ENCODE peak calls at places on chromosome 4, in five cellular contexts. One of them, this sample, is unnamed.
A peak's percentile ranks its signal among the peaks of the same experiment; 100 is the strongest.

GRCh38 chr4:55363618-55364420 is 17.8 kb downstream of the SRD5A3 start:
- DNase-seq in GM23248: no peak
- DNase-seq in PC-3: no peak
- DNase-seq in GM23338: no peak
- DNase-seq in neural progenitor cell: peak; percentile 26
- DNase-seq in this sample: no peak

GRCh38 chr4:125016892-125017299 is 297.9 kb upstream of the FAT4 start:
- DNase-seq in GM23248: no peak
- DNase-seq in PC-3: no peak
- DNase-seq in GM23338: no peak
- DNase-seq in neural progenitor cell: no peak
- DNase-seq in this sample: no peak

GRCh38 chr4:177220376-177220775 is 89.3 kb upstream of the NEIL3 start:
- DNase-seq in GM23248: peak; percentile 71
- DNase-seq in PC-3: peak; percentile 47
- DNase-seq in GM23338: no peak
- DNase-seq in neural progenitor cell: no peak
- DNase-seq in this sample: no peak

GRCh38 chr4:75630174-75630931 is at the start of gene CDKL2:
- DNase-seq in GM23248: peak; percentile 53
- DNase-seq in PC-3: peak; percentile 80
- DNase-seq in GM23338: peak; percentile 97
- DNase-seq in neural progenitor cell: peak; percentile 93
- DNase-seq in this sample: peak; percentile 52

GRCh38 chr4:7705062-7705461 is 234.6 kb downstream of the AFAP1 start:
- DNase-seq in GM23248: peak; percentile 12
- DNase-seq in PC-3: no peak
- DNase-seq in GM23338: peak; percentile 43
- DNase-seq in neural progenitor cell: peak; percentile 44
- DNase-seq in this sample: no peak

GRCh38 chr4:6493668-6494304 is 21.4 kb upstream of the PPP2R2C start:
- DNase-seq in GM23248: peak; percentile 21
- DNase-seq in PC-3: peak; percentile 25
- DNase-seq in GM23338: peak; percentile 78
- DNase-seq in neural progenitor cell: peak; percentile 21
- DNase-seq in this sample: no peak

GRCh38 chr4:39308576-39308975 is 57.6 kb downstream of the RFC1 start:
- DNase-seq in GM23248: no peak
- DNase-seq in PC-3: no peak
- DNase-seq in GM23338: no peak
- DNase-seq in neural progenitor cell: no peak
- DNase-seq in this sample: no peak

GRCh38 chr4:182246401-182247205 is 3.4 kb downstream of the TENM3 start:
- DNase-seq in GM23248: no peak
- DNase-seq in PC-3: no peak
- DNase-seq in GM23338: peak; percentile 20
- DNase-seq in neural progenitor cell: no peak
- DNase-seq in this sample: no peak

GRCh38 chr4:88107406-88108107 is 50.9 kb downstream of the ABCG2 start:
- DNase-seq in GM23248: no peak
- DNase-seq in PC-3: peak; percentile 16
- DNase-seq in GM23338: no peak
- DNase-seq in neural progenitor cell: no peak
- DNase-seq in this sample: no peak

GRCh38 chr4:169128902-169129301 is 118.8 kb upstream of the CBR4 start:
- DNase-seq in GM23248: no peak
- DNase-seq in PC-3: no peak
- DNase-seq in GM23338: no peak
- DNase-seq in neural progenitor cell: no peak
- DNase-seq in this sample: no peak

GRCh38 chr4:36237366-36238353 is 6.7 kb downstream of the ARAP2 start:
- DNase-seq in GM23248: no peak
- DNase-seq in PC-3: no peak
- DNase-seq in GM23338: no peak
- DNase-seq in neural progenitor cell: no peak
- DNase-seq in this sample: no peak

GRCh38 chr4:24794111-24794860 is 1.1 kb upstream of the SOD3 start:
- DNase-seq in GM23248: peak; percentile 78
- DNase-seq in PC-3: peak; percentile 26
- DNase-seq in GM23338: no peak
- DNase-seq in neural progenitor cell: no peak
- DNase-seq in this sample: no peak

GRCh38 chr4:106588906-106589305 is 220.3 kb upstream of the GIMD1 start:
- DNase-seq in GM23248: peak; percentile 6
- DNase-seq in PC-3: no peak
- DNase-seq in GM23338: no peak
- DNase-seq in neural progenitor cell: no peak
- DNase-seq in this sample: no peak

GRCh38 chr4:24701683-24702082 is 93.7 kb upstream of the SOD3 start:
- DNase-seq in GM23248: no peak
- DNase-seq in PC-3: no peak
- DNase-seq in GM23338: no peak
- DNase-seq in neural progenitor cell: no peak
- DNase-seq in this sample: no peak

GRCh38 chr4:111178231-111178630 is 555.4 kb upstream of the PITX2 start:
- DNase-seq in GM23248: no peak
- DNase-seq in PC-3: no peak
- DNase-seq in GM23338: no peak
- DNase-seq in neural progenitor cell: no peak
- DNase-seq in this sample: no peak

GRCh38 chr4:173642509-173642908 is 112.5 kb upstream of the HAND2 start:
- DNase-seq in GM23248: no peak
- DNase-seq in PC-3: no peak
- DNase-seq in GM23338: peak; percentile 34
- DNase-seq in neural progenitor cell: no peak
- DNase-seq in this sample: no peak

GRCh38 chr4:6476893-6477292 is 4.5 kb upstream of the PPP2R2C start:
- DNase-seq in GM23248: no peak
- DNase-seq in PC-3: no peak
- DNase-seq in GM23338: no peak
- DNase-seq in neural progenitor cell: no peak
- DNase-seq in this sample: no peak

DNA sequence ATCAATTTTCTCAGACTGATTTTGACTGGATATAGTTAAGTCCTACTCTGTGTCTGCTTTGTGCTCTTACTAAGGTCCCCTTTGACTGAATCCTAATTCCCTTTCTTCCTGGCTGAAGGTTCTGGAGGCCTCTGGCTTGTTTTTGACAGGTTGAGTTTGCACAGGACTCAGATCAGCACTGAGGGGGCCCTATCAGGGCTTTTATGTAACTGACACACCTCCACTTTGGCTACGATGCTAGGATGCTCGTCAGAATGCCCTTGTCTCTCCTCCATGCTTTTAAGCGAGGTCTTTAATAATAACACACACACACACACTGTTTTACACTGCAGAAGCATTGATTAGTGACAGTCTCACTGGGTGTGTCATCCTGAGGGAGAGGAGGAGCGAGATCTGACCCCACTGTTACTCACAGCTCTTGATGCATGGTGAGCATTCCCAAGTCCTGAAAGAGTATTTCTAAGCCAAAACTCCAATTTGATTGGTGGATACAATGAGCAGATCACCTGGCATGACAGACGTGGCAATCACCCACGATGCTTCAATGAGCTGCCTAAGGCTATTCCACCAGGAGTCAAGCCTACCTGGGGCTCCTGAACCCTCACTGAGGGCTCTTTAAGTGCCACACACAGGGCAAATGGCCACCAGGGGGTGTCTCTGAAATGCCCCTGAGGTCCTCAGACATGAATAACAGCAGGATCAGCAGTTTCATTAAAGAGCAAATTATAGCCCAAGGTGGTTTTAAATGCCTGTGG is 130.4 kb upstream of the CPEB2 start:
- DNase-seq in GM23248: peak; percentile 16
- DNase-seq in PC-3: peak; percentile 90
- DNase-seq in GM23338: peak; percentile 72
- DNase-seq in neural progenitor cell: peak; percentile 27
- DNase-seq in this sample: peak; percentile 14
- TF ChIP-seq EZH2phosphoT487 in GM23248: no peak
- TF ChIP-seq EZH2phosphoT487 in PC-3: no peak
- TF ChIP-seq EZH2phosphoT487 in GM23338: no peak
- TF ChIP-seq EZH2phosphoT487 in neural progenitor cell: no peak
- TF ChIP-seq EZH2phosphoT487 in this sample: no peak

GRCh38 chr4:53592686-53593641 is 1.7 kb upstream of the LNX1 start:
- DNase-seq in GM23248: no peak
- DNase-seq in PC-3: no peak
- DNase-seq in GM23338: peak; percentile 93
- DNase-seq in neural progenitor cell: peak; percentile 57
- DNase-seq in this sample: no peak
- TF ChIP-seq EZH2phosphoT487 in GM23248: no peak
- TF ChIP-seq EZH2phosphoT487 in PC-3: no peak
- TF ChIP-seq EZH2phosphoT487 in GM23338: no peak
- TF ChIP-seq EZH2phosphoT487 in neural progenitor cell: no peak
- TF ChIP-seq EZH2phosphoT487 in this sample: no peak

GRCh38 chr4:120749445-120750151 is 172.9 kb downstream of the PRDM5 start:
- DNase-seq in GM23248: no peak
- DNase-seq in PC-3: no peak
- DNase-seq in GM23338: no peak
- DNase-seq in neural progenitor cell: no peak
- DNase-seq in this sample: peak; percentile 98
- TF ChIP-seq EZH2phosphoT487 in GM23248: no peak
- TF ChIP-seq EZH2phosphoT487 in PC-3: no peak
- TF ChIP-seq EZH2phosphoT487 in GM23338: no peak
- TF ChIP-seq EZH2phosphoT487 in neural progenitor cell: no peak
- TF ChIP-seq EZH2phosphoT487 in this sample: no peak

DNA sequence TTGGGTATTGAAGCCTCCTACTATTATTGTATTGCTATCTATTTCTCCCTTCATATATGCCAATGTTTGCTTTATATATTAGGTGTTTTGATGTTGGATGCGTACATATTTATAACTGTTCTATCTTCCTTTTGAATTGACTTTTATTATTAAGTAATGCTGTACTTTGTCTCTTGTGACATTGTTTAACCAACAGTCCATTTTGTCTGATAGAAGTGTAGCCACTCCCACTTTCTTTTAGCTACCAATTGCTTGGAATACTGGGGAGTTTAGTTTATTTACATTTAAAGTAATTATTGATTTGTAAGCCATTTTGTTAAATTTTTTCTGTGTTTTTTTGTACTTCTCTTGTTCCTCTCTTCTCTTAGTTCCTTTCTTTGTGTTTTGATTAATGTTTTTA is 195.9 kb downstream of the GC start:
- DNase-seq in GM23248: no peak
- DNase-seq in PC-3: no peak
- DNase-seq in GM23338: no peak
- DNase-seq in neural progenitor cell: no peak
- DNase-seq in this sample: no peak
- TF ChIP-seq EZH2phosphoT487 in GM23248: no peak
- TF ChIP-seq EZH2phosphoT487 in PC-3: no peak
- TF ChIP-seq EZH2phosphoT487 in GM23338: no peak
- TF ChIP-seq EZH2phosphoT487 in neural progenitor cell: no peak
- TF ChIP-seq EZH2phosphoT487 in this sample: no peak